ENCODE peak calls at places on chromosomes 7 and 10, in seven cellular contexts. A is WERI-Rb-1, E is astrocyte, V is pancreas, I is fibroblast of the aortic adventitia, D is AG04450, C is fibroblast of lung. J is an unnamed sample.

GRCh38 chr10:76583711-76584161 is 1053.9 kb downstream of the KCNMA1 start:
- DNase-seq in A (no peak), E (peak; percentile 91), V (no peak), I (peak; percentile 93), D (peak; percentile 66), C (peak; percentile 82), J (peak; percentile 12)

GRCh38 chr10:14126697-14127440 is 203.9 kb downstream of the FRMD4A start:
- DNase-seq in A (no peak), E (peak; percentile 37), V (no peak), I (peak; percentile 10), D (no peak), C (peak; percentile 32), J (no peak)

GRCh38 chr7:139108256-139109187 is 998 bp downstream of the ZC3HAV1 start:
- DNase-seq in A (no peak), E (peak; percentile 24), V (peak; percentile 56), I (peak; percentile 30), D (no peak), C (peak; percentile 9), J (peak; percentile 80)

GRCh38 chr7:157759246-157759805 is 422.5 kb downstream of the DNAJB6 start:
- DNase-seq in A (no peak), E (no peak), V (no peak), I (no peak), D (no peak), C (no peak), J (no peak)

GRCh38 chr10:120403109-120403508 is 53.9 kb upstream of the PLPP4 start:
- DNase-seq in A (no peak), E (peak; percentile 62), V (no peak), I (no peak), D (no peak), C (no peak), J (no peak)

GRCh38 chr7:71707041-71707440 is 575.1 kb downstream of the GALNT17 start:
- DNase-seq in A (no peak), E (no peak), V (no peak), I (no peak), D (no peak), C (no peak), J (no peak)

GRCh38 chr7:158396982-158397862 is 190.4 kb downstream of the PTPRN2 start:
- DNase-seq in A (no peak), E (no peak), V (no peak), I (no peak), D (no peak), C (no peak), J (peak; percentile 34)

GRCh38 chr10:122115874-122116273 is 126.9 kb downstream of the TACC2 start:
- DNase-seq in A (no peak), E (no peak), V (no peak), I (no peak), D (no peak), C (peak; percentile 40), J (no peak)

GRCh38 chr10:99393036-99393435 is 37.4 kb downstream of the GOT1 start:
- DNase-seq in A (no peak), E (peak; percentile 4), V (no peak), I (peak; percentile 17), D (no peak), C (no peak), J (peak; percentile 67)
- H3K4me3 ChIP-seq in A (no peak overlapping the region), E (peak overlapping the region; percentile 0), V (no peak overlapping the region), I (no peak overlapping the region), D (no peak overlapping the region), C (no peak overlapping the region), J (peak overlapping the region; percentile 1)

GRCh38 chr10:5692476-5693358 is 8.1 kb downstream of the TASOR2 start:
- DNase-seq in A (no peak), E (peak; percentile 23), V (peak; percentile 35), I (peak; percentile 21), D (no peak), C (peak; percentile 31), J (peak; percentile 81)
- H3K4me3 ChIP-seq in A (no peak overlapping the region), E (peak overlapping the region; percentile 68), V (peak overlapping the region; percentile 9), I (peak overlapping the region; percentile 64), D (peak overlapping the region; percentile 67), C (peak overlapping the region; percentile 51), J (peak overlapping the region; percentile 75)

DNA sequence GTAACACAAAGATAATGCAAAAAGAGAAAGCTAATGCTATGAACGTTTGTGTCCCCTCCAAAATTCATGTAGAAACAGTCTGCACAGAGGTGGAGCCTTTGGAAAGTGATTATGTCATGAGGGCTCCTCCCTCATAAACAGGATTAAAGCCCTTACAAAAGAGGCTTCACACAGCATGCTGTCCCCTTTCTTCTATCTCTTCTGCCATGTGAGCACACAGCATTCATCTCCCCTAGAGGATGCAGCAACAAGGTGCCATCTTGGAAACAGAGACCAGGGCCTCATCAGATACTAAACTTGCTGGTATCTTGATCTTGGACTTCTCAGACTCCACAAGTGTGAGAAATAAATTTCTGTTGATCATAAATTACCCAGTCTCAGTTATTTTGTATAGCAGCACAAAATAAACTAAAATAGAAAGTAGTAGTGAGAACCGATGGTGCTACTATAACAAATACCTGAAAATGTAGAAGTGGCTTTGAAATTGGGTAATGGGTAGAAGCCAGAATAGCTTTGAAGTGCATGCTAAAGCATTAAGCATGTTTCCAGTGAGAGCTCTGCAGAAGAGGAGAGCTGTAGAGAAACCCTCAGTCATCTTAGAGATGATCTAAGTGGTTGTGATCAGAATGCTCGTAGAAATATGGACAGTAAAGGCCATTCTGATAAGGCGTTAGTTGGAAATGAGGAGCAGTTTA is 108.7 kb downstream of the DNAJC1 start:
- DNase-seq in A (no peak), E (no peak), V (no peak), I (no peak), D (no peak), C (no peak), J (no peak)
- H3K4me3 ChIP-seq in A (no peak overlapping the region), E (no peak overlapping the region), V (no peak overlapping the region), I (no peak overlapping the region), D (no peak overlapping the region), C (no peak overlapping the region), J (no peak overlapping the region)

DNA sequence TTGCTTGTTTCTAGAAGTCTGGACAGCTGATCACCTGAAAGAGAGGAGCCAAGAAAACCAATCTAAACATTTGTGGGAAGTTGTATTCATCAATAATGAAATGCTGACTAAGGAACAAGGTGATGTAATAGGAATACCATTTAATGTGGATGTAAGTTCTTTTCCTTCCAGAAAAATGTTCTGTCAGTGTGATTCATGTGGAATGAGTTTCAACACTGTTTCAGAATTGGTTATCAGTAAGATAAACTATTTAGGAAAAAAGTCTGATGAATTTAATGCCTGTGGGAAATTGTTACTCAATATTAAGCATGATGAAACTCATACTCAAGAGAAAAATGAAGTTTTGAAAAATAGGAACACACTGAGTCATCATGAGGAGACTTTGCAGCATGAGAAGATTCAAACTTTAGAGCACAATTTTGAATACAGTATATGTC is 39.8 kb upstream of the ZNF37A start:
- DNase-seq in A (no peak), E (peak; percentile 86), V (no peak), I (peak; percentile 90), D (peak; percentile 62), C (peak; percentile 90), J (no peak)
- H3K4me3 ChIP-seq in A (no peak overlapping the region), E (no peak overlapping the region), V (no peak overlapping the region), I (no peak overlapping the region), D (no peak overlapping the region), C (no peak overlapping the region), J (no peak overlapping the region)

J was measured in H7.